ENCODE peak calls at places on chromosome 15, in seven cellular contexts. One of them, this sample, is unnamed.

GRCh38 chr15:59649603-59650002 is 7.7 kb downstream of the GTF2A2 start:
- DNase-seq in IMR-90: peak; percentile 13
- DNase-seq in H9: no peak
- DNase-seq in H1: no peak
- DNase-seq in mesenchymal stem cell: no peak
- DNase-seq in neuronal stem cell: no peak
- DNase-seq in mesendoderm: no peak
- DNase-seq in this sample: peak; percentile 27

GRCh38 chr15:50736823-50737222 is 28.7 kb downstream of the SPPL2A start:
- DNase-seq in IMR-90: no peak
- DNase-seq in mesendoderm: peak; percentile 2
- DNase-seq in H9: no peak
- DNase-seq in H1: no peak
- DNase-seq in neuronal stem cell: no peak
- DNase-seq in mesenchymal stem cell: no peak
- DNase-seq in this sample: peak; percentile 70

GRCh38 chr15:73333001-73333400 is 35.8 kb downstream of the HCN4 start:
- DNase-seq in H1: no peak
- DNase-seq in neuronal stem cell: no peak
- DNase-seq in H9: no peak
- DNase-seq in mesendoderm: no peak
- DNase-seq in IMR-90: no peak
- DNase-seq in mesenchymal stem cell: no peak
- DNase-seq in this sample: no peak

GRCh38 chr15:91694829-91695205 is 158.7 kb upstream of the SLCO3A1 start:
- DNase-seq in neuronal stem cell: no peak
- DNase-seq in mesenchymal stem cell: no peak
- DNase-seq in H9: no peak
- DNase-seq in mesendoderm: no peak
- DNase-seq in IMR-90: peak; percentile 47
- DNase-seq in H1: no peak
- DNase-seq in this sample: no peak

GRCh38 chr15:77013786-77014136 is 18.8 kb downstream of the PSTPIP1 start:
- DNase-seq in H9: no peak
- DNase-seq in mesenchymal stem cell: no peak
- DNase-seq in IMR-90: no peak
- DNase-seq in neuronal stem cell: no peak
- DNase-seq in H1: no peak
- DNase-seq in mesendoderm: peak; percentile 66
- DNase-seq in this sample: no peak

GRCh38 chr15:94293411-94294402 is 62.3 kb downstream of the MCTP2 start:
- DNase-seq in H1: no peak
- DNase-seq in IMR-90: peak; percentile 28
- DNase-seq in H9: no peak
- DNase-seq in neuronal stem cell: no peak
- DNase-seq in mesendoderm: no peak
- DNase-seq in mesenchymal stem cell: no peak
- DNase-seq in this sample: peak; percentile 76

GRCh38 chr15:99435761-99436346 is 129.9 kb upstream of the MEF2A start:
- DNase-seq in mesendoderm: no peak
- DNase-seq in H1: no peak
- DNase-seq in mesenchymal stem cell: no peak
- DNase-seq in IMR-90: no peak
- DNase-seq in neuronal stem cell: no peak
- DNase-seq in H9: peak; percentile 11
- DNase-seq in this sample: no peak

GRCh38 chr15:25671132-25671531 is 192.0 kb downstream of the ATP10A start:
- DNase-seq in neuronal stem cell: no peak
- DNase-seq in H9: no peak
- DNase-seq in H1: no peak
- DNase-seq in IMR-90: peak; percentile 50
- DNase-seq in mesenchymal stem cell: no peak
- DNase-seq in mesendoderm: no peak
- DNase-seq in this sample: no peak

GRCh38 chr15:101201411-101202174 is 50.3 kb downstream of the CHSY1 start:
- DNase-seq in mesendoderm: peak; percentile 97
- DNase-seq in H1: peak; percentile 41
- DNase-seq in mesenchymal stem cell: peak; percentile 98
- DNase-seq in IMR-90: peak; percentile 99
- DNase-seq in H9: peak; percentile 95
- DNase-seq in neuronal stem cell: peak; percentile 63
- DNase-seq in this sample: peak; percentile 77

GRCh38 chr15:31049682-31050606 is 51.6 kb downstream of the TRPM1 start:
- DNase-seq in H9: no peak
- DNase-seq in mesenchymal stem cell: no peak
- DNase-seq in IMR-90: no peak
- DNase-seq in mesendoderm: no peak
- DNase-seq in neuronal stem cell: no peak
- DNase-seq in H1: no peak
- DNase-seq in this sample: no peak

GRCh38 chr15:59298255-59298856 is 74.3 kb downstream of the MYO1E start:
- DNase-seq in neuronal stem cell: no peak
- DNase-seq in IMR-90: peak; percentile 20
- DNase-seq in H1: no peak
- DNase-seq in H9: no peak
- DNase-seq in mesenchymal stem cell: no peak
- DNase-seq in mesendoderm: peak; percentile 20
- DNase-seq in this sample: peak; percentile 85

GRCh38 chr15:101078669-101079323 is 159.6 kb downstream of the LRRK1 start:
- DNase-seq in mesendoderm: no peak
- DNase-seq in mesenchymal stem cell: no peak
- DNase-seq in H9: peak; percentile 32
- DNase-seq in neuronal stem cell: no peak
- DNase-seq in H1: no peak
- DNase-seq in IMR-90: no peak
- DNase-seq in this sample: no peak

GRCh38 chr15:54836052-54836795 is 360.5 kb downstream of the RSL24D1 start:
- DNase-seq in neuronal stem cell: no peak
- DNase-seq in mesendoderm: no peak
- DNase-seq in mesenchymal stem cell: no peak
- DNase-seq in H9: no peak
- DNase-seq in H1: no peak
- DNase-seq in IMR-90: no peak
- DNase-seq in this sample: no peak

GRCh38 chr15:26438316-26438715 is 334.6 kb downstream of the GABRB3 start:
- DNase-seq in H9: no peak
- DNase-seq in IMR-90: no peak
- DNase-seq in mesenchymal stem cell: no peak
- DNase-seq in H1: no peak
- DNase-seq in mesendoderm: no peak
- DNase-seq in neuronal stem cell: peak; percentile 49
- DNase-seq in this sample: no peak

GRCh38 chr15:76180321-76180720 is 120.5 kb downstream of the TMEM266 start:
- DNase-seq in neuronal stem cell: no peak
- DNase-seq in H1: no peak
- DNase-seq in IMR-90: no peak
- DNase-seq in mesendoderm: no peak
- DNase-seq in mesenchymal stem cell: no peak
- DNase-seq in H9: no peak
- DNase-seq in this sample: no peak

GRCh38 chr15:88177451-88177850 is 79.1 kb downstream of the NTRK3 start:
- DNase-seq in H9: no peak
- DNase-seq in H1: no peak
- DNase-seq in IMR-90: no peak
- DNase-seq in mesendoderm: no peak
- DNase-seq in mesenchymal stem cell: no peak
- DNase-seq in neuronal stem cell: no peak
- DNase-seq in this sample: no peak
- H4K8ac ChIP-seq in H9: no peak overlapping the region
- H4K8ac ChIP-seq in H1: no peak overlapping the region
- H4K8ac ChIP-seq in IMR-90: no peak overlapping the region
- H4K8ac ChIP-seq in mesendoderm: no peak overlapping the region
- H4K8ac ChIP-seq in mesenchymal stem cell: no peak overlapping the region
- H4K8ac ChIP-seq in neuronal stem cell: no peak overlapping the region
- H4K8ac ChIP-seq in this sample: no peak overlapping the region

GRCh38 chr15:62896380-62896866 is 146.1 kb upstream of the TPM1 start:
- DNase-seq in H1: no peak
- DNase-seq in IMR-90: no peak
- DNase-seq in mesendoderm: peak; percentile 57
- DNase-seq in mesenchymal stem cell: no peak
- DNase-seq in neuronal stem cell: no peak
- DNase-seq in H9: no peak
- DNase-seq in this sample: peak; percentile 80
- H4K8ac ChIP-seq in H1: no peak overlapping the region
- H4K8ac ChIP-seq in IMR-90: peak overlapping the region; percentile 96
- H4K8ac ChIP-seq in mesendoderm: no peak overlapping the region
- H4K8ac ChIP-seq in mesenchymal stem cell: peak overlapping the region; percentile 92
- H4K8ac ChIP-seq in neuronal stem cell: no peak overlapping the region
- H4K8ac ChIP-seq in H9: no peak overlapping the region
- H4K8ac ChIP-seq in this sample: peak overlapping the region; percentile 100

GRCh38 chr15:85025516-85026279 is 44.0 kb downstream of the PDE8A start:
- DNase-seq in mesenchymal stem cell: no peak
- DNase-seq in H1: no peak
- DNase-seq in mesendoderm: no peak
- DNase-seq in neuronal stem cell: no peak
- DNase-seq in IMR-90: no peak
- DNase-seq in H9: no peak
- DNase-seq in this sample: no peak

GRCh38 chr15:85024509-85025336 is 43.1 kb downstream of the PDE8A start:
- DNase-seq in neuronal stem cell: no peak
- DNase-seq in mesendoderm: no peak
- DNase-seq in H1: no peak
- DNase-seq in H9: no peak
- DNase-seq in IMR-90: peak; percentile 62
- DNase-seq in mesenchymal stem cell: peak; percentile 73
- DNase-seq in this sample: no peak

GRCh38 chr15:85026304-85027032 is 44.8 kb downstream of the PDE8A start:
- DNase-seq in mesendoderm: no peak
- DNase-seq in IMR-90: no peak
- DNase-seq in H9: no peak
- DNase-seq in H1: no peak
- DNase-seq in mesenchymal stem cell: peak; percentile 8
- DNase-seq in neuronal stem cell: no peak
- DNase-seq in this sample: no peak

GRCh38 chr15:85022860-85023403 is 41.3 kb downstream of the PDE8A start:
- DNase-seq in H9: no peak
- DNase-seq in mesenchymal stem cell: no peak
- DNase-seq in IMR-90: no peak
- DNase-seq in mesendoderm: no peak
- DNase-seq in neuronal stem cell: no peak
- DNase-seq in H1: no peak
- DNase-seq in this sample: no peak

DNA sequence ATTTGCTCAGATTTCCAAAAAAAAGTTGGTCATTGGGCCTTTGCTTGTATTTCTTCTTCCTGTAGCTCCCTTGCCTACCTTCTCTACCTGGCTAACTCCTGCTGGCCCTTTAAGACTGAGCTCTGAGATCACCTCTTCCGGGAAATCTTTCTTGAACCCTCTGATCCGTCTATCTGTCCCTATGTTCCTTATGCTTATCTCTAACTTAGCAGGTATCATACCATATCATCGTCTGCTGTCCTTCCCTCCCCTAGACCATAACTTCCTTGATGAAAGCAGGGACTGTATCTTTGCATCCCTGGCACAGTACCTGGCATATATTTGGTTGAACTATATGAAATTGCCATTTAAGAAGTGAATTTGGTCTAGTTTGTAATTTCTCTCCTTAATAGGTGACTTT is 42.3 kb downstream of the PDE8A start:
- DNase-seq in neuronal stem cell: no peak
- DNase-seq in IMR-90: no peak
- DNase-seq in mesendoderm: no peak
- DNase-seq in H9: no peak
- DNase-seq in mesenchymal stem cell: no peak
- DNase-seq in H1: no peak
- DNase-seq in this sample: no peak
- H4K8ac ChIP-seq in neuronal stem cell: no peak overlapping the region
- H4K8ac ChIP-seq in IMR-90: no peak overlapping the region
- H4K8ac ChIP-seq in mesendoderm: no peak overlapping the region
- H4K8ac ChIP-seq in H9: no peak overlapping the region
- H4K8ac ChIP-seq in mesenchymal stem cell: no peak overlapping the region
- H4K8ac ChIP-seq in H1: no peak overlapping the region
- H4K8ac ChIP-seq in this sample: no peak overlapping the region

GRCh38 chr15:39272901-39273300 is 308.0 kb upstream of the THBS1 start:
- DNase-seq in H9: no peak
- DNase-seq in H1: no peak
- DNase-seq in neuronal stem cell: no peak
- DNase-seq in IMR-90: no peak
- DNase-seq in mesenchymal stem cell: no peak
- DNase-seq in mesendoderm: no peak
- DNase-seq in this sample: no peak
- H4K8ac ChIP-seq in H9: no peak overlapping the region
- H4K8ac ChIP-seq in H1: no peak overlapping the region
- H4K8ac ChIP-seq in neuronal stem cell: no peak overlapping the region
- H4K8ac ChIP-seq in IMR-90: peak overlapping the region; percentile 75
- H4K8ac ChIP-seq in mesenchymal stem cell: no peak overlapping the region
- H4K8ac ChIP-seq in mesendoderm: no peak overlapping the region
- H4K8ac ChIP-seq in this sample: no peak overlapping the region

GRCh38 chr15:80873568-80873967 is 94.4 kb downstream of the CEMIP start:
- DNase-seq in mesenchymal stem cell: no peak
- DNase-seq in IMR-90: no peak
- DNase-seq in mesendoderm: no peak
- DNase-seq in H9: no peak
- DNase-seq in H1: no peak
- DNase-seq in neuronal stem cell: no peak
- DNase-seq in this sample: no peak

GRCh38 chr15:80875568-80875967 is 96.4 kb downstream of the CEMIP start:
- DNase-seq in H1: no peak
- DNase-seq in IMR-90: no peak
- DNase-seq in mesendoderm: no peak
- DNase-seq in neuronal stem cell: no peak
- DNase-seq in H9: no peak
- DNase-seq in mesenchymal stem cell: no peak
- DNase-seq in this sample: no peak

GRCh38 chr15:80870893-80871292 is 91.7 kb downstream of the CEMIP start:
- DNase-seq in neuronal stem cell: no peak
- DNase-seq in IMR-90: no peak
- DNase-seq in mesendoderm: no peak
- DNase-seq in H9: no peak
- DNase-seq in H1: no peak
- DNase-seq in mesenchymal stem cell: peak; percentile 24
- DNase-seq in this sample: no peak

GRCh38 chr15:80870366-80870765 is 91.2 kb downstream of the CEMIP start:
- DNase-seq in mesenchymal stem cell: no peak
- DNase-seq in mesendoderm: no peak
- DNase-seq in H1: no peak
- DNase-seq in H9: no peak
- DNase-seq in IMR-90: no peak
- DNase-seq in neuronal stem cell: no peak
- DNase-seq in this sample: no peak

DNA sequence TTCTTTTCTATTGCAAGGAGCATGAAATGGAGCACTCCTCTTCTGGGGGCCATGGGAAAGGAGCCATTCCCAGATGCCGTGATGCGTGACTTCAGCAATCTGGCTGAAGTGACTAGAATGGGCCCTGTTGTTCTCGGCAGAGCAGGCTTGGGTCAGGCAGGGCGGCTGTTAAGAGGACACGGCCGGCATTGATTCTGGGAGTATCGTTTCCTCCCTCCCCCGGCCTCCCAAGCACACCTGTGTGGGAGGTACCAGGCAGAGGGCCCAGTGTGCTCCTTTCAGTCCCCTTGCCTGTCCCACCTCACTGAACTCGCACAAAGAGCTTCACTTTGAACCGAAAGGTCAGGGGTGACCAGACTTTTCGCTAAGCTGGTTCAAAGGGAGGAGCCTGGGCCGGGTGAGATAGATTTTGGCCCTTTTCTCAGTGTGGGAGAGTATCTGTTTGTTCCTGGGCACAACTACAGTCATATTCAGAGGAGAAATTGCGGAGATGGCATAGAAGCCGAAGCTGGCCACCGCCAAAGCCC is 92.7 kb downstream of the CEMIP start:
- DNase-seq in neuronal stem cell: no peak
- DNase-seq in H1: no peak
- DNase-seq in mesendoderm: no peak
- DNase-seq in IMR-90: no peak
- DNase-seq in mesenchymal stem cell: no peak
- DNase-seq in H9: no peak
- DNase-seq in this sample: no peak
- H4K8ac ChIP-seq in neuronal stem cell: no peak overlapping the region
- H4K8ac ChIP-seq in H1: no peak overlapping the region
- H4K8ac ChIP-seq in mesendoderm: no peak overlapping the region
- H4K8ac ChIP-seq in IMR-90: no peak overlapping the region
- H4K8ac ChIP-seq in mesenchymal stem cell: no peak overlapping the region
- H4K8ac ChIP-seq in H9: no peak overlapping the region
- H4K8ac ChIP-seq in this sample: no peak overlapping the region

This sample was measured in trophoblast cell.